ENCODE peak calls at places on chromosomes 3 and 15, in nine cellular contexts. K, W, D, V, N, O, B, J and Y are unnamed samples.

GRCh38 chr3:85433334-85433733 is 474.5 kb downstream of the CADM2 start:
- DNase-seq in K (no peak), W (no peak), D (no peak), V (no peak), N (peak), O (no peak), B (no peak), J (no peak), Y (no peak)

GRCh38 chr15:59406446-59406845 is 31.5 kb upstream of the FAM81A start:
- DNase-seq in K (no peak), W (no peak), D (no peak), V (no peak), N (no peak), O (no peak), B (no peak), J (no peak), Y (no peak)

GRCh38 chr15:85458764-85459163 is 78.4 kb downstream of the AKAP13 start:
- DNase-seq in K (no peak), W (no peak), D (no peak), V (no peak), N (no peak), O (peak), B (no peak), J (no peak), Y (no peak)

GRCh38 chr3:42014949-42015533 is 53.1 kb upstream of the ULK4 start:
- DNase-seq in K (no peak), W (peak), D (peak), V (no peak), N (peak), O (peak), B (no peak), J (no peak), Y (no peak)

GRCh38 chr15:70480196-70480856 is 283.0 kb downstream of the UACA start:
- DNase-seq in K (no peak), W (no peak), D (no peak), V (no peak), N (no peak), O (no peak), B (no peak), J (no peak), Y (peak)

GRCh38 chr3:156615592-156616173 is 58.7 kb upstream of the TIPARP start:
- DNase-seq in K (peak), W (no peak), D (no peak), V (no peak), N (no peak), O (peak), B (no peak), J (no peak), Y (no peak)

GRCh38 chr3:16767006-16767405 is 117.7 kb upstream of the PLCL2 start:
- DNase-seq in K (no peak), W (no peak), D (no peak), V (no peak), N (peak), O (no peak), B (no peak), J (no peak), Y (no peak)

GRCh38 chr3:23960649-23961048 is 15.6 kb downstream of the NR1D2 start:
- DNase-seq in K (no peak), W (no peak), D (no peak), V (no peak), N (no peak), O (no peak), B (no peak), J (no peak), Y (no peak)

GRCh38 chr3:147336543-147337278 is 69.6 kb downstream of the ZIC4 start:
- DNase-seq in K (no peak), W (no peak), D (no peak), V (no peak), N (no peak), O (no peak), B (no peak), J (no peak), Y (no peak)

GRCh38 chr3:53084310-53085001 is 38.6 kb upstream of the SFMBT1 start:
- DNase-seq in K (no peak), W (peak), D (no peak), V (no peak), N (no peak), O (no peak), B (no peak), J (no peak), Y (no peak)

GRCh38 chr3:22176911-22177310 is 425.9 kb upstream of the ZNF385D start:
- DNase-seq in K (no peak), W (no peak), D (no peak), V (no peak), N (no peak), O (no peak), B (no peak), J (no peak), Y (no peak)

GRCh38 chr15:92653366-92653765 is 2.2 kb downstream of the FAM174B start:
- DNase-seq in K (no peak), W (no peak), D (no peak), V (no peak), N (no peak), O (no peak), B (no peak), J (no peak), Y (no peak)

GRCh38 chr15:31342781-31343626 is 16.4 kb downstream of the KLF13 start:
- DNase-seq in K (no peak), W (peak), D (no peak), V (no peak), N (peak), O (no peak), B (no peak), J (no peak), Y (no peak)

GRCh38 chr3:78029775-78030174 is 989.9 kb downstream of the ROBO2 start:
- DNase-seq in K (no peak), W (peak), D (peak), V (no peak), N (peak), O (no peak), B (no peak), J (no peak), Y (no peak)

GRCh38 chr3:14768182-14768790 is 50.5 kb upstream of the FGD5 start:
- DNase-seq in K (no peak), W (no peak), D (no peak), V (no peak), N (no peak), O (no peak), B (no peak), J (no peak), Y (no peak)

GRCh38 chr3:64098686-64099085 is 75.4 kb upstream of the PSMD6 start:
- DNase-seq in K (no peak), W (no peak), D (no peak), V (no peak), N (no peak), O (no peak), B (no peak), J (no peak), Y (no peak)

GRCh38 chr3:46734773-46735172 is 17.1 kb upstream of the PRSS50 start:
- DNase-seq in K (no peak), W (no peak), D (no peak), V (no peak), N (no peak), O (no peak), B (no peak), J (no peak), Y (no peak)

GRCh38 chr15:89743594-89743993 is 7.5 kb downstream of the MESP1 start:
- DNase-seq in K (no peak), W (no peak), D (no peak), V (no peak), N (no peak), O (no peak), B (no peak), J (no peak), Y (no peak)

GRCh38 chr3:122691195-122691594 is 10.6 kb downstream of the PARP14 start:
- DNase-seq in K (no peak), W (no peak), D (no peak), V (no peak), N (no peak), O (peak), B (no peak), J (no peak), Y (no peak)

GRCh38 chr15:48536681-48537091 is 108.8 kb downstream of the FBN1 start:
- DNase-seq in K (no peak), W (no peak), D (no peak), V (no peak), N (no peak), O (peak), B (no peak), J (no peak), Y (no peak)

GRCh38 chr15:50182233-50183013 is 427 bp downstream of the SLC27A2 start:
- DNase-seq in K (no peak), W (peak), D (no peak), V (no peak), N (peak), O (peak), B (no peak), J (no peak), Y (peak)

GRCh38 chr15:70507772-70508351 is 255.5 kb downstream of the UACA start:
- DNase-seq in K (no peak), W (no peak), D (peak), V (no peak), N (no peak), O (peak), B (no peak), J (no peak), Y (no peak)